ENCODE peak calls at places on chromosome 16, in four cellular contexts. O is A549, F is endothelial cell of umbilical vein, S is HepG2. V is an unnamed sample.

GRCh38 chr16:49463529-49463928 is 89.9 kb downstream of the C16orf78 start:
- DNase-seq in S (no peak), F (no peak), O (no peak), V (peak; percentile 36)

GRCh38 chr16:27776556-27776955 is 226.6 kb downstream of the KATNIP start:
- DNase-seq in O (no peak), F (no peak), S (no peak), V (no peak)

GRCh38 chr16:48497932-48498760 is 111.8 kb downstream of the N4BP1 start:
- DNase-seq in F (no peak), S (no peak), O (no peak), V (no peak)

GRCh38 chr16:11748404-11749254 is 6.0 kb upstream of the TXNDC11 start:
- DNase-seq in F (no peak), O (no peak), S (peak; percentile 93), V (no peak)

GRCh38 chr16:17469742-17470001 is 1.1 kb downstream of the XYLT1 start:
- DNase-seq in S (no peak), O (no peak), F (no peak), V (no peak)

GRCh38 chr16:57626420-57627170 is 1.8 kb upstream of the ADGRG1 start:
- DNase-seq in S (no peak), O (no peak), F (no peak), V (no peak)

GRCh38 chr16:28569011-28569410 is 15.3 kb downstream of the SGF29 start:
- DNase-seq in S (no peak), F (no peak), O (no peak), V (no peak)

GRCh38 chr16:1144476-1145382 is 8.2 kb upstream of the CACNA1H start:
- DNase-seq in O (no peak), S (no peak), F (no peak), V (no peak)

GRCh38 chr16:72372082-72372615 is 200.2 kb upstream of the PMFBP1 start:
- DNase-seq in S (no peak), O (no peak), F (no peak), V (no peak)

GRCh38 chr16:2156025-2156848 is 655 bp downstream of the TRAF7 start:
- DNase-seq in F (peak; percentile 65), O (no peak), S (peak; percentile 39), V (peak; percentile 63)
- H3K4me3 ChIP-seq in F (peak overlapping the region; percentile 83), O (peak overlapping the region; percentile 83), S (peak overlapping the region; percentile 95), V (peak overlapping the region; percentile 94)

GRCh38 chr16:19542138-19542821 is 13.2 kb upstream of the VPS35L start:
- DNase-seq in F (no peak), O (no peak), S (peak; percentile 98), V (no peak)
- TF ChIP-seq MYC in F (no peak), O (no peak), S (no peak), V (no peak)

GRCh38 chr16:15043344-15043743 is 12.5 kb downstream of the NTAN1 start:
- DNase-seq in F (no peak), O (no peak), S (no peak), V (no peak)
- TF ChIP-seq MAX in F (no peak), O (no peak), S (no peak), V (no peak)

GRCh38 chr16:75860654-75861053 is 134.4 kb upstream of the CPHXL start:
- DNase-seq in S (peak; percentile 21), O (no peak), F (no peak), V (no peak)
- H3K4me3 ChIP-seq in S (no peak overlapping the region), O (no peak overlapping the region), F (no peak overlapping the region), V (no peak overlapping the region)

DNA sequence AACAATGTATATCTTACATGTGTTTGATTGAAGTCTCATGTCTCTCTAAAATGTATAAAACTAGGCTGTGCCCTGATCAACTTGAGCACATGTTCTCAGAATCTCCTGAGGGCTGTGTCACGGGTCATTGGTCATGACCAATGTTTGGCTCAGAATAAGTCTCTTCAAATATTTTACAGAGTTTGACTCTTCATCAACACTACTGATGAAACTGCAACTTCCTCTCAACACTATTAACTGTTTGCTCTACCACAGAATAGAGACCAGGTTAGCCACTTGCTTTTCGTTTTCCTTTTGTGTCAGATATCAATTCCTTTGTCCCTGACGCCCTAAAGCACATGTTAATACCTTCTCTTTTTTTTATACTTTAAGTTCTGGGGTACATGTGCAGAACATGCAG is 358.1 kb downstream of the CDH8 start:
- DNase-seq in O (no peak), S (no peak), F (no peak), V (no peak)
- TF ChIP-seq MYC in O (no peak), S (no peak), F (no peak), V (no peak)

GRCh38 chr16:88505405-88506082 is 52.5 kb downstream of the ZFPM1 start:
- DNase-seq in S (peak; percentile 79), O (peak; percentile 69), F (no peak), V (peak; percentile 32)
- TF ChIP-seq MAX in S (no peak), O (no peak), F (no peak), V (no peak)

DNA sequence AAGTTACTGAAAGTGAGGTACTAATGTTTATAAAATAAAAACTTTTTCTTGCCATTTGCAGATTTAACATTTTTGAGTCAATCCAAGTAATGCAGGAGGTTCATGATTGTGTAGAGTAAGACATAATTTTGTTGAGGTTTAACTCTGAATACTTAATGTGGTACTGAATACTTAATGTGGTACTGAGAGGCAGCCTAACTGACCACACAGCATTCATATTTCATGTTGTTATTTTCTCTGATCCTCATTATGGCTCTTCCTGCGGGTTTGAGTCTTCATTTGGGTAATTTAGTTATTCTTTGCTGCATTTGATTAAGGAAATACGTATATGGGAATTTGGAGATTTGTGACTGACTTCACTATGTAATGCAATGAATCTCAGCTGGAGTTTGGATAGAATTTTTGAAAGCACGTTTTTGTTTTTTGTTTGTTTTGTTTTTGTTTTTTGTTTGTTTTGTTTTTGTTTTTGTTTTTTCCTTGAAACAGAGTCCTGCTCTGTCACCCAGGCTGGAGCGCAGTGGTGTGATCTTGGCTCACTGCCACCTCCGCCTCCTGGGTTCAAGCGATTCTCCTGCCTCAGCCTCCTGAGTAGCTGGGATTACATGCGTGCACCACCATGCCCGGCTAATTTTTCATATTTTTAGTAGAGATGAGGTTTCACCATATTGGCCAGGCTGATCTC is 3.8 kb downstream of the SF3B3 start:
- DNase-seq in F (no peak), S (no peak), O (no peak), V (no peak)
- H3K4me3 ChIP-seq in F (peak overlapping the region; percentile 37), S (peak overlapping the region; percentile 43), O (no peak overlapping the region), V (peak overlapping the region; percentile 81)

DNA sequence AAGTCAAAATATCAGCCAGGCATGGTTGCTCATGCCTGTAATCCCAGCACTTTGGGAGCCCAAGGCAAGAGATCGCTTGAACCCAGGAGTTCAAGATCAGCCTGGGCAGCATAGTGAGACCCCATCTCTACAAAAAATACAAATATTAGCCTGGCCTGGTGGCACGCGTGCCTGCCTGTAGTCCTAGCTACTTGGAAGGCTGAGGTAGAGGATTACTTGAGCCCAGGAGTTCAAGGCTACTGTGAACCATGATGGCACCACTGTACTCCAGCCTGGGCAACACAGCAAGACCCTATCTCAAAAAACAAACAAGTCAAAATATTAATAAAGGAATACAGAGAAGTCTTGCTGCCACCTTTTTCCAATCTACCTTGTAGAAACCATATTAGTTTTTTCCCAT is 4.2 kb downstream of the ZNF689 start:
- DNase-seq in S (no peak), F (no peak), O (no peak), V (no peak)
- TF ChIP-seq MYC in S (no peak), F (no peak), O (no peak), V (no peak)

V was measured in NB4.